ENCODE peak calls at places on chromosomes 6 and 20, in four cellular contexts. O is HCT116, P is HepG2, A is H1. G is an unnamed sample.
A peak's percentile ranks its signal among the peaks of the same experiment; 100 is the strongest.

GRCh38 chr6:15510121-15510520 is 152.7 kb downstream of the DTNBP1 start:
- DNase-seq in O (no peak), P (no peak), A (no peak), G (no peak)

GRCh38 chr6:105091140-105091829 is 88.5 kb downstream of the POPDC3 start:
- DNase-seq in P (no peak), A (no peak), O (no peak), G (no peak)

GRCh38 chr6:161407581-161407980 is 133.7 kb upstream of the AGPAT4 start:
- DNase-seq in A (no peak), O (no peak), P (peak; percentile 36), G (peak; percentile 25)

GRCh38 chr6:47832386-47833080 is 50.7 kb downstream of the OPN5 start:
- DNase-seq in A (no peak), P (no peak), O (no peak), G (no peak)

GRCh38 chr20:21971436-21971835 is 266.0 kb downstream of the PAX1 start:
- DNase-seq in A (no peak), O (no peak), P (no peak), G (no peak)

GRCh38 chr6:38489951-38490350 is 149.8 kb downstream of the BTBD9 start:
- DNase-seq in A (no peak), O (no peak), P (no peak), G (no peak)

GRCh38 chr6:161847628-161848027 is 573.8 kb upstream of the AGPAT4 start:
- DNase-seq in A (no peak), O (no peak), P (no peak), G (no peak)

GRCh38 chr20:39225536-39225935 is 263.4 kb downstream of the DHX35 start:
- DNase-seq in P (no peak), A (no peak), O (no peak), G (no peak)

GRCh38 chr6:31730631-31731086 is 1.6 kb upstream of the DDAH2 start:
- DNase-seq in A (no peak), P (no peak), O (no peak), G (no peak)

GRCh38 chr6:157840261-157840660 is 17.2 kb downstream of the SNX9 start:
- DNase-seq in P (no peak), A (no peak), O (no peak), G (no peak)

GRCh38 chr6:102229271-102229670 is 835.8 kb downstream of the GRIK2 start:
- DNase-seq in O (no peak), P (no peak), A (no peak), G (no peak)

GRCh38 chr6:2614842-2615241 is 135.9 kb downstream of the MYLK4 start:
- DNase-seq in O (no peak), P (no peak), A (no peak), G (no peak)

GRCh38 chr6:17015551-17016381 is 86.1 kb upstream of the STMND1 start:
- DNase-seq in O (no peak), P (no peak), A (no peak), G (no peak)

GRCh38 chr6:31585531-31585930 is 546 bp upstream of the LST1 start:
- DNase-seq in O (peak; percentile 26), A (no peak), P (peak; percentile 50), G (peak; percentile 62)

GRCh38 chr20:50969416-50969815 is 10.8 kb downstream of the MOCS3 start:
- DNase-seq in O (no peak), P (no peak), A (no peak), G (no peak)

GRCh38 chr6:51893356-51893755 is 194.1 kb downstream of the PKHD1 start:
- DNase-seq in A (no peak), P (no peak), O (no peak), G (no peak)

GRCh38 chr6:16849280-16850210 is 88.3 kb upstream of the ATXN1 start:
- DNase-seq in P (peak; percentile 6), O (no peak), A (peak; percentile 47), G (no peak)

GRCh38 chr6:22699046-22699639 is 129.8 kb downstream of the HDGFL1 start:
- DNase-seq in O (no peak), P (no peak), A (no peak), G (no peak)

GRCh38 chr6:22906091-22906549 is 336.8 kb downstream of the HDGFL1 start:
- DNase-seq in P (no peak), A (no peak), O (no peak), G (no peak)

GRCh38 chr6:119351005-119351394 is 1.4 kb upstream of the MAN1A1 start:
- DNase-seq in P (no peak), O (peak; percentile 22), A (no peak), G (peak; percentile 54)

GRCh38 chr20:8996817-8997512 is 71.9 kb upstream of the PLCB4 start:
- DNase-seq in A (no peak), O (no peak), P (no peak), G (no peak)

GRCh38 chr6:26045046-26045938 is 41.9 kb upstream of the HFE start:
- DNase-seq in P (peak; percentile 99), O (no peak), A (no peak), G (no peak)

GRCh38 chr20:48025061-48025515 is 239.8 kb upstream of the SULF2 start:
- DNase-seq in O (no peak), A (peak; percentile 51), P (no peak), G (no peak)

GRCh38 chr6:393391-394221 is 2.1 kb downstream of the IRF4 start:
- DNase-seq in O (no peak), A (no peak), P (no peak), G (no peak)

GRCh38 chr6:7296602-7297001 is 16.4 kb downstream of the SSR1 start:
- DNase-seq in P (no peak), A (no peak), O (no peak), G (no peak)

GRCh38 chr6:151023346-151023745 is 157.8 kb downstream of the MTHFD1L start:
- DNase-seq in O (no peak), P (no peak), A (no peak), G (no peak)

GRCh38 chr6:24918641-24919403 is 16.9 kb downstream of the RIPOR2 start:
- DNase-seq in A (no peak), O (no peak), P (no peak), G (no peak)

GRCh38 chr6:6811151-6812002 is 222.9 kb downstream of the LY86 start:
- DNase-seq in P (peak; percentile 73), A (peak; percentile 57), O (peak; percentile 100), G (no peak)

DNA sequence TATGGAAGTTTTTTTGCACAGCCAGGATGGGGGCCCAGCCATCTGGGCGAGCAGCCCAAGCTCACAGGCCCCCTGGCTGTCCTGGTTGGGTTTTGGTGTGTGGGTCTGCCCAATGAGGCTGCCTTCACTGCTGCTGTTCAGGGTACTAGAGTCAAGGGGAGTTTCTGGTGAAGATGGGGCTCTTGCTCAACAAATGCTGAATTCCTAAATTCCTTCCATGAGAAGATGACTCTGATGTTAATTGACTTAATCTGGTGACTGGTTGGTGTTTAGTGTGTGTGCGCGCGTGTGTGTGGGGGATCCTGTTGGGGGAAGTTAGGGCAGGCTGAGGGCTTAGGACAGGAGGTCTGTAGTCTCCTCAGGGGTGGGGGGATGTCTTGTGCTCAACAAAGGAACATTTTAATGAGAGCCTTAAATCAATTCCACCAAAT is 1.9 kb downstream of the PTK7 start:
- DNase-seq in P (no peak), O (no peak), A (no peak), G (no peak)
- TF ChIP-seq FOSL1 in P (no peak), O (no peak), A (no peak), G (no peak)

GRCh38 chr6:33592595-33593413 is 12.7 kb upstream of the BAK1 start:
- DNase-seq in P (no peak), A (peak; percentile 87), O (no peak), G (peak; percentile 58)

GRCh38 chr6:33590531-33591198 is 10.6 kb upstream of the BAK1 start:
- DNase-seq in P (peak; percentile 80), O (no peak), A (peak; percentile 62), G (peak; percentile 63)

GRCh38 chr6:33593414-33593727 is 13.3 kb upstream of the BAK1 start:
- DNase-seq in A (no peak), O (no peak), P (no peak), G (no peak)

GRCh38 chr6:33591633-33592032 is 11.6 kb upstream of the BAK1 start:
- DNase-seq in P (no peak), A (no peak), O (no peak), G (no peak)

DNA sequence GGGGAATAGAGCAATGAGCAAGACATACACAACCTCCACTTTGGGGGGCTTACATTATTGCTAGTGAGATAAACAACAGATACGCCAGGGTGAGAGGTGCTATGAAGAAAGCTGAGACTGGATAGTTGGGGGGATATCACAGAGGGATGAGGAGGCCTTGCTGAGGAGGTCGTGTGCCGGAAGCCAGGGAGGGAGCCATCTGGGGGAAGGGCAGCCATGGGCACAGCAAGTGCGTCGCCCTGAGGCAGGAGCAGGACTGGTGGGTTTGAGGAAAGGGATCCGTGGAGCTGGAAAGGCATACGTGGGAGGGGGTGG is 12.2 kb upstream of the BAK1 start:
- DNase-seq in A (no peak), P (no peak), O (no peak), G (no peak)
- H3K27ac ChIP-seq in A (no peak overlapping the region), P (no peak overlapping the region), O (no peak overlapping the region), G (no peak overlapping the region)

DNA sequence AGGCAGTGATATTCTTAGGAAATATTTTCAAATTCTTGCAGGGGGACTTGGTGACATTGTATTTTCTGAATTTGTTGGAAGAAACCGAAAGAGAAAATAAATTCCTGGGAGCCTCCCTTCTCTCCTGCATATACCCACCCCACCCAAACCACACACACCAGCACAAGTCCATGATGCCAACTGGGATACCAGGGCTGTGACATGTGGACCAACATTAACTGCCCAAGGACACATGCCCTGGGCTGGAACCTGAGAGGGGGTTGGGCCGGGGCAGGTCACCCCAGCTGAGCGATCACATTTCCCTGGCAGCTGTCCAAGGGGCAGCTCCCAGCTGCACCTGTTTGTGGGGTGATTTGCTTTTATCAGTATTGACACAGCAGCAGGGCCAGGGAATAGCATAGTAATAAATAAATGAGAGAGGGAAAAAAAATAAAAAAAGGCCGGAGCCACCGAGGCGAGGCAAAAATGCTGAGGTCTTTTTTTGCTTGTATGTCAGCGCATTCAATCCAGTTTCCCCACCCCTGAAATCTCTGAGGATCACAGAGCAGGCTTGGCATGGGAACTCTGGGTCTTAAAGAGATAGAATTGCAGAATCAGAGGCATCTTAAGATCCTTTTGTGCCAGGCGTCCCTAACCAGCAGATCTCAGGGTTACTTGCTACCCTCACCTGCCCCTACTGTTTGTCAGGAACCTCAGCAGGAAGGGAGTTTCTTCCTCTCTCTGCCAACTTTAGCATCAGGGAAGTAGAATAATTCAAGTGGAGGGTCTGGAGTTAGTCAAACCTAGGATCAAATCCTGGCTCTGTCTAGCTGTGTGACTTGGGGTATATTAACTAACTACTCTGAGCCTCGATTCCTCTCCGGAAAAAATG is 66.5 kb upstream of the PIM1 start:
- DNase-seq in P (peak; percentile 85), O (no peak), A (no peak), G (peak; percentile 99)
- TF ChIP-seq FOSL1 in P (no peak), O (no peak), A (no peak), G (peak; percentile 75)

GRCh38 chr6:35736293-35736894 is 438 bp upstream of the ARMC12 start:
- DNase-seq in A (peak; percentile 95), P (peak; percentile 60), O (no peak), G (peak; percentile 85)

GRCh38 chr6:35735452-35735851 is 1.4 kb upstream of the ARMC12 start:
- DNase-seq in A (no peak), P (no peak), O (no peak), G (no peak)

GRCh38 chr6:35737413-35738211 is 780 bp downstream of the ARMC12 start:
- DNase-seq in A (no peak), O (peak; percentile 65), P (peak; percentile 87), G (peak; percentile 73)

GRCh38 chr6:35739645-35740517 is 3.0 kb downstream of the ARMC12 start:
- DNase-seq in P (peak; percentile 94), A (peak; percentile 58), O (no peak), G (peak; percentile 61)

DNA sequence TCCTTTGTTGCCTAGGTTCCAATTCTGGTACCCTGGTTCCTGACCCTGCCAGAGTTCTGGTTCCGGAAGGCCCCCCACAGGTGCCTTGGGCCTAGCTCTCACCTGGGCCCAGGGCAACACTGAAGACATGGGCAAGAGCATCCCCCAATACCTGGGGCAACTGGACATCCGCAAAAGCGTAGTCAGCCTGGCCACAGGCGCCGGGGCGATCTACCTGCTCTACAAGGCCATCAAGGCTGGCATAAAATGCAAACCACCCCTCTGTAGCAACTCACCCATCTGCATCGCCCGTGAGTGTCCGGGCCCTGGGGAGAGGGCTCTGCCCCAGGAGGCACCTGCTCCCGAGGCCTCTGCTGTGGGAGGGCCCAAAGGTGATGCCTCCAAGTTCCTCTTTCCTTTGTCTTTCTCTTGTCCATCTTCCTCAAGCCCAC is at the start of gene ARMC12:
- DNase-seq in A (no peak), O (no peak), P (no peak), G (no peak)
- H3K27ac ChIP-seq in A (no peak within 1 kb of the TSS), O (no peak within 1 kb of the TSS), P (no peak within 1 kb of the TSS), G (no peak within 1 kb of the TSS)